ENCODE peak calls at places on chromosomes 3 and 15, in five cellular contexts. S is stimulated activated CD4-positive, alpha-beta T cell treated with anti-CD3 and anti-CD28 coated beads, TNF-alpha, amount 100 ng/mL, for 4 hours; N is dorsolateral prefrontal cortex; Y is hippocampal formation; X is A549. B is an unnamed sample.
A peak's percentile ranks its signal among the peaks of the same experiment; 100 is the strongest.

GRCh38 chr15:100651253-100651652 is 48.9 kb downstream of the ASB7 start:
- DNase-seq in S (no peak), N (no peak), Y (no peak), X (no peak), B (no peak)

GRCh38 chr15:25184356-25185155 is 229.8 kb downstream of the SNRPN start:
- DNase-seq in S (no peak), N (peak; percentile 5), Y (no peak), X (no peak), B (peak; percentile 0)

GRCh38 chr3:120022729-120023128 is 71.5 kb downstream of the GSK3B start:
- DNase-seq in S (no peak), N (no peak), Y (no peak), X (no peak), B (no peak)

GRCh38 chr3:47260605-47261004 is 22.0 kb downstream of the KIF9 start:
- DNase-seq in S (no peak), N (no peak), Y (no peak), X (no peak), B (no peak)

GRCh38 chr3:134375542-134376384 is 1.5 kb upstream of the AMOTL2 start:
- DNase-seq in S (no peak), N (no peak), Y (no peak), X (no peak), B (no peak)

GRCh38 chr3:132722165-132723023 is at the start of gene NPHP3:
- DNase-seq in S (peak; percentile 99), N (peak; percentile 93), Y (peak; percentile 100), X (peak; percentile 77), B (peak; percentile 96)

GRCh38 chr3:159732172-159733111 is 256.2 kb upstream of the IL12A start:
- DNase-seq in S (no peak), N (no peak), Y (no peak), X (peak; percentile 50), B (no peak)

GRCh38 chr3:142614059-142614626 is 17.9 kb downstream of the PLS1 start:
- DNase-seq in S (no peak), N (no peak), Y (no peak), X (no peak), B (no peak)

GRCh38 chr15:82648257-82649103 is 1.3 kb upstream of the CPEB1 start:
- DNase-seq in S (no peak), N (no peak), Y (no peak), X (no peak), B (peak; percentile 73)

GRCh38 chr3:13282986-13283876 is 136.9 kb downstream of the NUP210 start:
- DNase-seq in S (no peak), N (no peak), Y (no peak), X (peak; percentile 64), B (peak; percentile 54)

GRCh38 chr3:139120336-139120971 is 75.8 kb upstream of the PRR23C start:
- DNase-seq in S (no peak), N (no peak), Y (no peak), X (no peak), B (no peak)

GRCh38 chr15:39364721-39365120 is 216.2 kb upstream of the THBS1 start:
- DNase-seq in S (no peak), N (no peak), Y (no peak), X (no peak), B (no peak)